ENCODE peak calls at places on chromosomes 6 and 20, in five cellular contexts. U is mesenchymal stem cell, C is H1, B is H9, R is trophoblast cell. H is an unnamed sample.

GRCh38 chr6:104952911-104953409 is 3.9 kb upstream of the LIN28B start:
- DNase-seq in R (peak; percentile 57), U (peak; percentile 59), C (no peak), B (peak; percentile 77), H (peak; percentile 58)

GRCh38 chr6:166932116-166932515 is 24.2 kb downstream of the RNASET2 start:
- DNase-seq in C (no peak), U (no peak), B (no peak), R (no peak), H (no peak)

GRCh38 chr20:46572181-46572580 is 21.7 kb upstream of the OCSTAMP start:
- DNase-seq in C (no peak), U (no peak), B (no peak), R (no peak), H (no peak)

GRCh38 chr6:170135821-170136471 is 154.9 kb downstream of the DLL1 start:
- DNase-seq in B (peak; percentile 26), R (no peak), C (no peak), U (no peak), H (no peak)

GRCh38 chr6:64325093-64325492 is 689.5 kb downstream of the PHF3 start:
- DNase-seq in U (no peak), B (no peak), R (no peak), C (no peak), H (no peak)

GRCh38 chr6:7087066-7087465 is 20.7 kb upstream of the RREB1 start:
- DNase-seq in R (peak; percentile 2), B (no peak), C (no peak), U (peak; percentile 33), H (peak; percentile 64)

GRCh38 chr6:37878150-37878710 is 58.7 kb downstream of the ZFAND3 start:
- DNase-seq in B (no peak), C (no peak), U (peak; percentile 63), R (no peak), H (no peak)

GRCh38 chr6:71091946-71092345 is 135.1 kb upstream of the B3GAT2 start:
- DNase-seq in R (no peak), C (no peak), B (no peak), U (no peak), H (no peak)

GRCh38 chr20:53829706-53830521 is 236.3 kb upstream of the ZNF217 start:
- DNase-seq in R (peak; percentile 16), U (peak; percentile 67), C (no peak), B (no peak), H (no peak)

GRCh38 chr6:164184410-164184809 is 769.9 kb downstream of the QKI start:
- DNase-seq in C (no peak), R (no peak), U (no peak), B (no peak), H (no peak)

GRCh38 chr20:23284009-23284408 is 66.6 kb upstream of the NXT1 start:
- DNase-seq in B (no peak), C (no peak), R (no peak), U (no peak), H (no peak)

GRCh38 chr6:39202166-39202565 is 27.1 kb downstream of the KCNK5 start:
- DNase-seq in U (no peak), R (no peak), C (no peak), B (no peak), H (no peak)

GRCh38 chr6:109243863-109244825 is 138.1 kb downstream of the CD164 start:
- DNase-seq in C (no peak), R (no peak), U (no peak), B (no peak), H (no peak)

GRCh38 chr20:41830702-41831101 is 212.5 kb upstream of the CHD6 start:
- DNase-seq in B (no peak), C (no peak), R (no peak), U (no peak), H (no peak)

GRCh38 chr20:62703853-62704228 is 4.8 kb upstream of the NTSR1 start:
- DNase-seq in U (no peak), C (no peak), B (no peak), R (no peak), H (no peak)

GRCh38 chr6:39153766-39154397 is 38.9 kb upstream of the SAYSD1 start:
- DNase-seq in C (no peak), B (no peak), R (no peak), U (no peak), H (no peak)

GRCh38 chr6:12094689-12095088 is 82.6 kb downstream of the HIVEP1 start:
- DNase-seq in B (no peak), C (no peak), R (no peak), U (no peak), H (no peak)

GRCh38 chr6:12096342-12096741 is 84.2 kb downstream of the HIVEP1 start:
- DNase-seq in U (no peak), B (no peak), C (no peak), R (no peak), H (no peak)

GRCh38 chr6:12101048-12101447 is 88.9 kb downstream of the HIVEP1 start:
- DNase-seq in C (no peak), U (no peak), B (no peak), R (no peak), H (no peak)

GRCh38 chr6:12099623-12100022 is 87.5 kb downstream of the HIVEP1 start:
- DNase-seq in B (no peak), U (peak; percentile 26), C (no peak), R (no peak), H (no peak)

DNA sequence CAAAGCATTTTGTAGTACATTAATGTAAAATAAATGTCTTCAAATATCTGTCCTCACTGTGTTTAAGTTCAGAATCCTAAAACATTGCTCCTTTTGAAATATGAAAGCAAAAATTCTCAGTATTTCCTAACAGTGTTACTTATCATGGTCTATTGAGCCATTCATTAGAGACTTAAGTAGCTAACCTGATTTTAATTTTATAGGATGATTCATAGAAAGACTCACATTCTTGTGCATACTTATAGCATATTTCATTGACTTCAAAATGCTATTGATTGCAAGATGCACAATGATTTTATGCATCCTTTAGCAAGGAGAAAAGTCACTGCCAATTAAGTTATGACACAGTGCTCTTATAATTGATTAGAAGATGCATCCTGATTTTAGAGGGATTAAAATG is 85.7 kb downstream of the HIVEP1 start:
- DNase-seq in R (no peak), B (no peak), U (no peak), C (no peak), H (no peak)
- H2BK12ac ChIP-seq in R (no peak overlapping the region), B (no peak overlapping the region), U (no peak overlapping the region), C (no peak overlapping the region), H (no peak overlapping the region)

GRCh38 chr6:108242721-108243120 is 18.1 kb downstream of the SNX3 start:
- DNase-seq in C (no peak), R (no peak), B (no peak), U (no peak), H (no peak)

GRCh38 chr6:108242259-108242658 is 18.6 kb downstream of the SNX3 start:
- DNase-seq in R (no peak), U (no peak), C (no peak), B (no peak), H (no peak)

GRCh38 chr6:108238321-108238720 is 22.5 kb downstream of the SNX3 start:
- DNase-seq in B (no peak), R (no peak), U (no peak), C (no peak), H (no peak)

GRCh38 chr6:108235121-108235520 is 25.7 kb downstream of the SNX3 start:
- DNase-seq in U (no peak), C (no peak), R (no peak), B (no peak), H (no peak)

GRCh38 chr6:108236791-108237190 is 24.0 kb downstream of the SNX3 start:
- DNase-seq in C (no peak), R (no peak), U (no peak), B (no peak), H (no peak)
- H2BK12ac ChIP-seq in C (no peak overlapping the region), R (no peak overlapping the region), U (no peak overlapping the region), B (no peak overlapping the region), H (no peak overlapping the region)

GRCh38 chr20:4957187-4957586 is 44.1 kb downstream of the SLC23A2 start:
- DNase-seq in U (no peak), B (no peak), R (no peak), C (no peak), H (no peak)

GRCh38 chr20:4961746-4962145 is 39.6 kb downstream of the SLC23A2 start:
- DNase-seq in C (no peak), B (no peak), U (peak; percentile 87), R (peak; percentile 91), H (no peak)

GRCh38 chr20:4962257-4962855 is 39.0 kb downstream of the SLC23A2 start:
- DNase-seq in B (no peak), C (no peak), U (no peak), R (peak; percentile 34), H (no peak)

GRCh38 chr20:4957939-4958362 is 43.4 kb downstream of the SLC23A2 start:
- DNase-seq in B (no peak), U (peak; percentile 13), C (no peak), R (peak; percentile 31), H (no peak)

DNA sequence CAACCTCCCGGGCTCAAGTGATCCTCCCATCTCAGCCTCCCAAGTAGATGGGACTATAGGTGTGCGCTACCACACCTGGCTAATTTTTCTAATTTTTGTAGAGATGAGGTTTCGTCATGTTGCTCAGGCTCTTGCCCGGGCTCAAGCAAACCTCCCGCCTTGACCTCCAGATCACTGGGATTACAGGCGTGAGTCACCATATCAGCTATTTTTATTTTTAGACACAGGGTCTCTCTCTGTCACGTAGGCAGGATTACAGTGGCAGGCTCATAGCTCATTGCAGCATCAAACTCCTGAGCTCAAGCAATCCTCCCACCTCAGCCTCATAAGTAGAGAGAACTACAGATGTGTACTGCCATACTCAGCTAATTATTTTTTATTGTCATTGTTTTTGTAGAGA is 41.7 kb downstream of the SLC23A2 start:
- DNase-seq in B (no peak), R (peak; percentile 94), U (peak; percentile 51), C (no peak), H (no peak)
- H2BK12ac ChIP-seq in B (no peak overlapping the region), R (no peak overlapping the region), U (no peak overlapping the region), C (no peak overlapping the region), H (no peak overlapping the region)

DNA sequence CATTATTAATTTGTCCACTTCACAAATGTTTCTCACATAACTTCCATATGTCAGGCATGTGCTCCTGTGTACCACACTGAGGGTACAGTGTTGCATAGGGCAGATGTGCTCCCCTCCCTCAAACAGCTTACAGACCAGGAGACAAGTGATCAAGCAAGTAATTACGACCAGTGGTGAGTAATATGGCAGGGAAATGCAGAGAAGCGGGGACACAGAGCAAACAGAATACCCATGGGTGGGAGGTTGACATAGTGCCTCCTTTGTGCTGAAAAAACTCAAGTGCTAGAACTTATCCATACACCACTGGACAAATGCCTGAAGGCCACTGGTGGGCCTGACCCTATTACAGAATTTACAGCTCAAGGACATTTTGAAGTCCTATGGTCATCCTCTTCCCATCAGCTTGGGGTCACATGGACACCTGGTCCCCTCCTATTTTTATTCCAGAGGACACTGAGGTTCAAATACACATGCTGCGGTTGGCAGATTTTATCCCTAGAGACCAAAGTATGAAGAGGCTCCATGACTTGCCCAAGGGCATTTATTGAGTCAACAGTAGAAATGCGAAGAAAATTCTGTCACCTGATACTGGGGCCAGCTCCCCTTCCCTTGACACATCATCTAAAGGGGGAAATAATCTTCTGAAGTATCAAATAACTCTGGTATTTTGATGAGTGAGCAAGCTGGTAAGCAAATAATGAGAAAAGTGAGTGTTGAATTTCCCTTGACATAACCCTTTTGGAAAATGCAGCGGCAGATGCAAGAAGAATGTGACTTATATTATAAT is 116.6 kb downstream of the QRSL1 start:
- DNase-seq in R (peak; percentile 85), C (no peak), U (no peak), B (no peak), H (no peak)
- H2BK12ac ChIP-seq in R (peak overlapping the region; percentile 97), C (no peak overlapping the region), U (no peak overlapping the region), B (no peak overlapping the region), H (no peak overlapping the region)

H was measured in neuronal stem cell.